ENCODE peak calls at places on chromosomes 12 and 14, in four cellular contexts. W is SIG-M5, H is DMS153, N is midbrain. C is an unnamed sample.

GRCh38 chr12:73629893-73630872 is 907.5 kb upstream of the ATXN7L3B start:
- DNase-seq in W (no peak), H (no peak), N (no peak), C (no peak)

GRCh38 chr14:105989746-105990302 is 463.4 kb downstream of the TMEM121 start:
- DNase-seq in W (no peak), H (peak), N (no peak), C (no peak)

GRCh38 chr14:105023791-105024480 is 3.1 kb upstream of the CDCA4 start:
- DNase-seq in W (no peak), H (no peak), N (no peak), C (peak)

GRCh38 chr14:52279405-52279804 is 11.9 kb downstream of the PTGDR start:
- DNase-seq in W (no peak), H (no peak), N (no peak), C (no peak)

GRCh38 chr14:35533357-35534129 is 421 bp upstream of the INSM2 start:
- DNase-seq in W (no peak), H (peak), N (peak), C (no peak)

GRCh38 chr12:105721051-105721825 is 390.7 kb downstream of the C12orf75 start:
- DNase-seq in W (no peak), H (peak), N (no peak), C (no peak)

GRCh38 chr14:88562831-88563686 is at the start of gene ZC3H14:
- DNase-seq in W (peak), H (peak), N (peak), C (no peak)

GRCh38 chr12:51886021-51886710 is 1.7 kb upstream of the ANKRD33 start:
- DNase-seq in W (peak), H (no peak), N (peak), C (no peak)

GRCh38 chr14:51093371-51094281 is 1.3 kb downstream of the TRIM9 start:
- DNase-seq in W (no peak), H (peak), N (peak), C (no peak)

GRCh38 chr12:27592548-27592947 is 68.5 kb downstream of the PPFIBP1 start:
- DNase-seq in W (no peak), H (no peak), N (no peak), C (no peak)

GRCh38 chr12:120539303-120539702 is 5.1 kb downstream of the RNF10 start:
- DNase-seq in W (no peak), H (no peak), N (no peak), C (no peak)

GRCh38 chr14:105537580-105538474 is 11.4 kb downstream of the TMEM121 start:
- DNase-seq in W (no peak), H (no peak), N (peak), C (no peak)

GRCh38 chr12:68932123-68932700 is 759 bp downstream of the CPM start:
- DNase-seq in W (peak), H (no peak), N (peak), C (no peak)

GRCh38 chr14:102126807-102127455 is 12.8 kb upstream of the WDR20 start:
- DNase-seq in W (no peak), H (no peak), N (no peak), C (no peak)

GRCh38 chr12:39835517-39836489 is 216.2 kb upstream of the ABCD2 start:
- DNase-seq in W (no peak), H (no peak), N (no peak), C (no peak)

GRCh38 chr12:112148031-112148513 is 22.7 kb downstream of the TRAFD1 start:
- DNase-seq in W (no peak), H (no peak), N (no peak), C (no peak)

GRCh38 chr12:113260127-113260526 is 38.9 kb downstream of the TPCN1 start:
- DNase-seq in W (no peak), H (no peak), N (peak), C (no peak)

GRCh38 chr14:85565862-85566296 is 35.9 kb downstream of the FLRT2 start:
- DNase-seq in W (no peak), H (no peak), N (no peak), C (no peak)

C was measured in Panc1.